ENCODE peak calls at places on chromosomes 5 and 9, in eight cellular contexts. One of them, this sample, is unnamed.

GRCh38 chr5:147522435-147522834 is 12.6 kb upstream of the DPYSL3 start:
- DNase-seq in HEK293T: no peak
- DNase-seq in HTR-8/SVneo: no peak
- DNase-seq in pancreas: no peak
- DNase-seq in NT2/D1: no peak
- DNase-seq in CD4-positive, CD25-positive, alpha-beta regulatory T cell: no peak
- DNase-seq in naive thymus-derived CD8-positive, alpha-beta T cell: no peak
- DNase-seq in GM04504: no peak
- DNase-seq in this sample: no peak

GRCh38 chr9:120832766-120833165 is 10.0 kb downstream of the PSMD5 start:
- DNase-seq in HEK293T: no peak
- DNase-seq in HTR-8/SVneo: no peak
- DNase-seq in pancreas: no peak
- DNase-seq in NT2/D1: no peak
- DNase-seq in CD4-positive, CD25-positive, alpha-beta regulatory T cell: no peak
- DNase-seq in naive thymus-derived CD8-positive, alpha-beta T cell: no peak
- DNase-seq in GM04504: no peak
- DNase-seq in this sample: no peak

GRCh38 chr9:114524401-114524800 is 19.1 kb upstream of the WHRN start:
- DNase-seq in HEK293T: no peak
- DNase-seq in HTR-8/SVneo: no peak
- DNase-seq in pancreas: no peak
- DNase-seq in NT2/D1: no peak
- DNase-seq in CD4-positive, CD25-positive, alpha-beta regulatory T cell: no peak
- DNase-seq in naive thymus-derived CD8-positive, alpha-beta T cell: no peak
- DNase-seq in GM04504: no peak
- DNase-seq in this sample: no peak

GRCh38 chr5:89871906-89872305 is 537.6 kb downstream of the CETN3 start:
- DNase-seq in HEK293T: no peak
- DNase-seq in HTR-8/SVneo: no peak
- DNase-seq in pancreas: no peak
- DNase-seq in NT2/D1: no peak
- DNase-seq in CD4-positive, CD25-positive, alpha-beta regulatory T cell: no peak
- DNase-seq in naive thymus-derived CD8-positive, alpha-beta T cell: no peak
- DNase-seq in GM04504: no peak
- DNase-seq in this sample: no peak

GRCh38 chr5:27217160-27217956 is 179.0 kb upstream of the CDH9 start:
- DNase-seq in HEK293T: no peak
- DNase-seq in HTR-8/SVneo: no peak
- DNase-seq in pancreas: no peak
- DNase-seq in NT2/D1: no peak
- DNase-seq in CD4-positive, CD25-positive, alpha-beta regulatory T cell: no peak
- DNase-seq in naive thymus-derived CD8-positive, alpha-beta T cell: no peak
- DNase-seq in GM04504: no peak
- DNase-seq in this sample: peak

GRCh38 chr9:133880136-133880535 is 112.0 kb downstream of the VAV2 start:
- DNase-seq in HEK293T: no peak
- DNase-seq in HTR-8/SVneo: no peak
- DNase-seq in pancreas: no peak
- DNase-seq in NT2/D1: no peak
- DNase-seq in CD4-positive, CD25-positive, alpha-beta regulatory T cell: no peak
- DNase-seq in naive thymus-derived CD8-positive, alpha-beta T cell: no peak
- DNase-seq in GM04504: no peak
- DNase-seq in this sample: no peak

GRCh38 chr5:157328277-157328912 is 62.5 kb downstream of the CYFIP2 start:
- DNase-seq in HEK293T: peak
- DNase-seq in HTR-8/SVneo: peak
- DNase-seq in pancreas: peak
- DNase-seq in NT2/D1: peak
- DNase-seq in CD4-positive, CD25-positive, alpha-beta regulatory T cell: peak
- DNase-seq in naive thymus-derived CD8-positive, alpha-beta T cell: peak
- DNase-seq in GM04504: peak
- DNase-seq in this sample: peak

GRCh38 chr9:70510157-70510770 is 95.8 kb upstream of the KLF9 start:
- DNase-seq in HEK293T: peak
- DNase-seq in HTR-8/SVneo: no peak
- DNase-seq in pancreas: peak
- DNase-seq in NT2/D1: peak
- DNase-seq in CD4-positive, CD25-positive, alpha-beta regulatory T cell: no peak
- DNase-seq in naive thymus-derived CD8-positive, alpha-beta T cell: no peak
- DNase-seq in GM04504: no peak
- DNase-seq in this sample: peak

GRCh38 chr5:18533137-18533536 is 898.9 kb downstream of the TAF11L14 start:
- DNase-seq in HEK293T: no peak
- DNase-seq in HTR-8/SVneo: no peak
- DNase-seq in pancreas: no peak
- DNase-seq in NT2/D1: no peak
- DNase-seq in CD4-positive, CD25-positive, alpha-beta regulatory T cell: no peak
- DNase-seq in naive thymus-derived CD8-positive, alpha-beta T cell: no peak
- DNase-seq in GM04504: no peak
- DNase-seq in this sample: no peak

GRCh38 chr5:178106086-178106485 is 7.2 kb upstream of the N4BP3 start:
- DNase-seq in HEK293T: no peak
- DNase-seq in HTR-8/SVneo: no peak
- DNase-seq in pancreas: no peak
- DNase-seq in NT2/D1: no peak
- DNase-seq in CD4-positive, CD25-positive, alpha-beta regulatory T cell: no peak
- DNase-seq in naive thymus-derived CD8-positive, alpha-beta T cell: no peak
- DNase-seq in GM04504: no peak
- DNase-seq in this sample: no peak

This sample was measured in SK-MEL-5.